ENCODE peak calls at places on chromosomes 11 and 22, in five cellular contexts. One of them, this sample, is unnamed.

GRCh38 chr11:2794947-2795346 is 90.6 kb downstream of the CDKN1C start:
- DNase-seq in HFFc6: no peak
- DNase-seq in HFF-Myc: no peak
- DNase-seq in mucosa of descending colon: peak
- DNase-seq in spleen: peak
- DNase-seq in this sample: no peak

GRCh38 chr11:109772846-109773400 is 320.3 kb upstream of the ZC3H12C start:
- DNase-seq in HFFc6: no peak
- DNase-seq in HFF-Myc: no peak
- DNase-seq in mucosa of descending colon: no peak
- DNase-seq in spleen: no peak
- DNase-seq in this sample: no peak

GRCh38 chr11:12090061-12090572 is 20.3 kb upstream of the MICAL2 start:
- DNase-seq in HFFc6: peak
- DNase-seq in HFF-Myc: peak
- DNase-seq in mucosa of descending colon: peak
- DNase-seq in spleen: no peak
- DNase-seq in this sample: no peak

GRCh38 chr11:68148071-68148805 is 27.1 kb upstream of the CHKA start:
- DNase-seq in HFFc6: no peak
- DNase-seq in HFF-Myc: no peak
- DNase-seq in mucosa of descending colon: no peak
- DNase-seq in spleen: no peak
- DNase-seq in this sample: no peak

GRCh38 chr11:67437082-67437821 is at the start of gene PTPRCAP:
- DNase-seq in HFFc6: no peak
- DNase-seq in HFF-Myc: no peak
- DNase-seq in mucosa of descending colon: peak
- DNase-seq in spleen: peak
- DNase-seq in this sample: no peak

GRCh38 chr22:26660961-26661578 is 3.7 kb downstream of the MIAT start:
- DNase-seq in HFFc6: no peak
- DNase-seq in HFF-Myc: no peak
- DNase-seq in mucosa of descending colon: no peak
- DNase-seq in spleen: peak
- DNase-seq in this sample: no peak

GRCh38 chr11:44729718-44730117 is 3.0 kb downstream of the TSPAN18 start:
- DNase-seq in HFFc6: no peak
- DNase-seq in HFF-Myc: no peak
- DNase-seq in mucosa of descending colon: no peak
- DNase-seq in spleen: no peak
- DNase-seq in this sample: no peak

GRCh38 chr11:30346068-30346688 is 23.3 kb downstream of the ARL14EP start:
- DNase-seq in HFFc6: peak
- DNase-seq in HFF-Myc: peak
- DNase-seq in mucosa of descending colon: no peak
- DNase-seq in spleen: no peak
- DNase-seq in this sample: no peak

GRCh38 chr11:36372101-36372767 is 76.1 kb downstream of the PRR5L start:
- DNase-seq in HFFc6: peak
- DNase-seq in HFF-Myc: no peak
- DNase-seq in mucosa of descending colon: no peak
- DNase-seq in spleen: no peak
- DNase-seq in this sample: no peak

GRCh38 chr11:102494216-102494615 is 36.3 kb downstream of the MMP7 start:
- DNase-seq in HFFc6: peak
- DNase-seq in HFF-Myc: no peak
- DNase-seq in mucosa of descending colon: peak
- DNase-seq in spleen: no peak
- DNase-seq in this sample: no peak

GRCh38 chr11:41334007-41334933 is 125.2 kb downstream of the LRRC4C start:
- DNase-seq in HFFc6: no peak
- DNase-seq in HFF-Myc: no peak
- DNase-seq in mucosa of descending colon: no peak
- DNase-seq in spleen: no peak
- DNase-seq in this sample: no peak

GRCh38 chr22:28599693-28600092 is 79.9 kb downstream of the TTC28 start:
- DNase-seq in HFFc6: no peak
- DNase-seq in HFF-Myc: no peak
- DNase-seq in mucosa of descending colon: no peak
- DNase-seq in spleen: no peak
- DNase-seq in this sample: no peak

GRCh38 chr22:28604961-28605360 is 74.7 kb downstream of the TTC28 start:
- DNase-seq in HFFc6: no peak
- DNase-seq in HFF-Myc: no peak
- DNase-seq in mucosa of descending colon: no peak
- DNase-seq in spleen: no peak
- DNase-seq in this sample: no peak

GRCh38 chr22:28597665-28598064 is 82.0 kb downstream of the TTC28 start:
- DNase-seq in HFFc6: no peak
- DNase-seq in HFF-Myc: no peak
- DNase-seq in mucosa of descending colon: no peak
- DNase-seq in spleen: no peak
- DNase-seq in this sample: no peak

GRCh38 chr22:28601915-28602314 is 77.7 kb downstream of the TTC28 start:
- DNase-seq in HFFc6: no peak
- DNase-seq in HFF-Myc: no peak
- DNase-seq in mucosa of descending colon: no peak
- DNase-seq in spleen: no peak
- DNase-seq in this sample: no peak

DNA sequence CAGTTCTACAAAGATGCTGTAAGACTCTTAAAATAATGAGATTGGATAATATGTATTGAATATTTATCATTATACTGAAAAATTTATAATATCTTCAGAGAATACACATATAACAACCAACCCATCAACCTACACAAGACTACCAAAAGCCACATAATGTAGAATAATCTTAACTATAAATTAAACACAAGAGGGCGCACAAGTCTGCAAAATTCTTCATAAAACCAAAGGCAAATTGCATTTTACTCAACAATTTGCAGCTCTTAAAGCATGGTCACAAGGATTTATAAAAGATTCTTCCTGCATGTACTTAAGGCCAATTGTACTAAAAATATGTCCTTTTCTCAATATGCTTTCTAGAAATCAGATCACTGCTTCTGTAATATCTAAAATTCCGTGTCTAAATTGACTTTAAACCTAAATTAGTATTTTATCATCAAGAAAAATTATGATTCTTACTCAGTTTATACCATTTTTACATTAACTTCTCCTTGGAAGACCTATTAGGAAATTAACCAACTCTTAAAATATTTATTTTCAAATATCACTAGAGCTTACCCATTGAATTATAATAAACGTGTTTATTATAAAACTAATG is 79.0 kb downstream of the TTC28 start:
- DNase-seq in HFFc6: peak
- DNase-seq in HFF-Myc: peak
- DNase-seq in mucosa of descending colon: no peak
- DNase-seq in spleen: no peak
- DNase-seq in this sample: peak
- TF ChIP-seq CTCF in HFFc6: peak
- TF ChIP-seq CTCF in HFF-Myc: no peak
- TF ChIP-seq CTCF in mucosa of descending colon: no peak
- TF ChIP-seq CTCF in spleen: peak
- TF ChIP-seq CTCF in this sample: no peak

GRCh38 chr11:74255741-74256369 is 55.6 kb downstream of the P4HA3 start:
- DNase-seq in HFFc6: peak
- DNase-seq in HFF-Myc: peak
- DNase-seq in mucosa of descending colon: peak
- DNase-seq in spleen: no peak
- DNase-seq in this sample: no peak

GRCh38 chr11:74256370-74257133 is 54.9 kb downstream of the P4HA3 start:
- DNase-seq in HFFc6: no peak
- DNase-seq in HFF-Myc: no peak
- DNase-seq in mucosa of descending colon: no peak
- DNase-seq in spleen: no peak
- DNase-seq in this sample: no peak

GRCh38 chr11:74253361-74253760 is 58.1 kb downstream of the P4HA3 start:
- DNase-seq in HFFc6: no peak
- DNase-seq in HFF-Myc: no peak
- DNase-seq in mucosa of descending colon: no peak
- DNase-seq in spleen: no peak
- DNase-seq in this sample: no peak

GRCh38 chr11:74262725-74263124 is 48.7 kb downstream of the P4HA3 start:
- DNase-seq in HFFc6: no peak
- DNase-seq in HFF-Myc: no peak
- DNase-seq in mucosa of descending colon: no peak
- DNase-seq in spleen: no peak
- DNase-seq in this sample: no peak

GRCh38 chr11:74257934-74258553 is 53.4 kb downstream of the P4HA3 start:
- DNase-seq in HFFc6: peak
- DNase-seq in HFF-Myc: no peak
- DNase-seq in mucosa of descending colon: peak
- DNase-seq in spleen: no peak
- DNase-seq in this sample: no peak
- TF ChIP-seq CTCF in HFFc6: no peak
- TF ChIP-seq CTCF in HFF-Myc: no peak
- TF ChIP-seq CTCF in mucosa of descending colon: no peak
- TF ChIP-seq CTCF in spleen: no peak
- TF ChIP-seq CTCF in this sample: no peak

GRCh38 chr11:64750361-64751054 is 6.6 kb upstream of the RASGRP2 start:
- DNase-seq in HFFc6: no peak
- DNase-seq in HFF-Myc: no peak
- DNase-seq in mucosa of descending colon: no peak
- DNase-seq in spleen: peak
- DNase-seq in this sample: no peak
- TF ChIP-seq CTCF in HFFc6: peak
- TF ChIP-seq CTCF in HFF-Myc: no peak
- TF ChIP-seq CTCF in mucosa of descending colon: no peak
- TF ChIP-seq CTCF in spleen: no peak
- TF ChIP-seq CTCF in this sample: no peak

DNA sequence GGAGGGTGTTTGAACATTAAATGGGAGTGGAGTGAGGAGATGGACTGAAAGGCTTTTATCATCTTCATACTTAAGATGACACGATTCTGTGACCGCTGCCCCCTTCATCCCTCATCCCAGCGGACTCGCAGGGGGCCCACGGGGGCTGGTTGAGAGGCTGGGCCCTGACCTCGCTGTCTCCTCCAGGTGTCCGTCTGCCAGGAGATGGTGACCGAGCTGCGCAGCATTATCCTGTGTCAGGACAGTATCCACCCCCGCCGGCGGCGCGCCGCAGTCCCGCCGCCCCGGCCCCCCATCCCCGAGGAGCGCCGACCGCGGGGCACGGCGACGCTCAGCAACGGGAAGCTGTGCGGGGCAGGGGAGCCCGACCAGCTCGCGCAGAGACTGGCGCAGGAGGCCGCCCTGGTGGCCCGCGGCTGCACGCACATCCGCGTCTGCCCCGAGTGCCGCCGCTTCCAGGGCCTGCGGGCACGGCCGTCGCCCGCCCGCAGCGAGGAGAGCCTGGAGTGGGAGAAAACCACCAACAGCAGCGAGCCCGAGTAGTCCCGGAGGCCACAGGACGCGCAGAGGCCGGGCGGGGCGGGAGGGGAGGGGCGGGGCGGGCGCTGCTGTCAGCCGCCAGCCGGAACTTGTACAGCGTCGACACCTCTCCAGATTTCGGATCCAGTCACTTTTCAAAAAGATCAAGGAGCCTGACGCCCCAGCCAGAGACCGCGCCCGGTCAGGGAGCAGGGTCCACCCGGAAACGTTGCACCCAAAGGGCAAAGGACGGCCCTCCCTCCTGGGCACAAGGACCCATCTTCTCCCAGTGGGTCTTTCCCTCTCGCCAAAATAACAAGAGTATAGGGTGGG is 38.0 kb upstream of the TBCEL start:
- DNase-seq in HFFc6: peak
- DNase-seq in HFF-Myc: no peak
- DNase-seq in mucosa of descending colon: peak
- DNase-seq in spleen: peak
- DNase-seq in this sample: no peak
- TF ChIP-seq CTCF in HFFc6: peak
- TF ChIP-seq CTCF in HFF-Myc: no peak
- TF ChIP-seq CTCF in mucosa of descending colon: no peak
- TF ChIP-seq CTCF in spleen: no peak
- TF ChIP-seq CTCF in this sample: peak

DNA sequence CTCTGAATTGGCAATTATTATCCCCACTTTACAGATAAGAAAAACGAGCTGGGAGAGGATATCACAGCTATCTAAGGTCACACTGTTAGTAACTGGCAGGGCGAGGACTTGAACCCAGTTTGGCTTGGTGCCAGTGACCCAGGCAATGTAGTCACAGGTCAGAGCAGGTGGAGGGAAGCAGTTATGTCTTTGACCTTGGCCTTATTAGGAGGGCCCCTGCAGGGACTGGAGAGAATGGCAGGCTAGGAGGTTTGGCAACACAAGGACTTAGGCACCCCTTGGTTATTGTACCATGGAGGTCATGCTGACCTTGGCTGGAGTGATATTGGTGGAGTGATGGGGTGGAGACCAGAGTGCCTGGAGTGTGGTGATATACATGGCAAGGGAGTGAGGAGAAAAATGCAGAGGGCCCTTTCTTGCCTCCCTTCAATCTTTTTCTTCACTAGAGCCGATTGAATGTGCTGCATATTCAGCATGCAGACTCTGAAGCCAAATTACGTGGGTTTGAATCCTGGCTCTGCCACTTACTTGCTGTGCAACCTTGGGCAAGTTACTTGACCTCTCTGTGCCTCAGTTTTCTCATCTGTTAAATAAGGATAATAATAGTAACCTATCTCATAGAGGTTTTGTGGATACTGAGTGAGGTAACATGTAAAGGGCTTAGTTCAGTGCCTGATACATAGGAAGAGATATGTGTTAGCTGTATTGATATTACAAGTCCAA is 92.7 kb upstream of the TBCEL start:
- DNase-seq in HFFc6: no peak
- DNase-seq in HFF-Myc: no peak
- DNase-seq in mucosa of descending colon: no peak
- DNase-seq in spleen: no peak
- DNase-seq in this sample: no peak
- TF ChIP-seq CTCF in HFFc6: peak
- TF ChIP-seq CTCF in HFF-Myc: no peak
- TF ChIP-seq CTCF in mucosa of descending colon: no peak
- TF ChIP-seq CTCF in spleen: no peak
- TF ChIP-seq CTCF in this sample: no peak

GRCh38 chr22:30866811-30867271 is 101.7 kb downstream of the MORC2 start:
- DNase-seq in HFFc6: no peak
- DNase-seq in HFF-Myc: no peak
- DNase-seq in mucosa of descending colon: peak
- DNase-seq in spleen: no peak
- DNase-seq in this sample: no peak
- TF ChIP-seq CTCF in HFFc6: peak
- TF ChIP-seq CTCF in HFF-Myc: peak
- TF ChIP-seq CTCF in mucosa of descending colon: no peak
- TF ChIP-seq CTCF in spleen: no peak
- TF ChIP-seq CTCF in this sample: no peak

This sample was measured in AG04449.